ENCODE peak calls at places on chromosome 15, in seven cellular contexts. V is cardiac muscle cell, U is left lung, H is body of pancreas, N is pancreas, K is heart right ventricle, C is HepG2. R is an unnamed sample.

GRCh38 chr15:81781316-81781868 is 264.4 kb downstream of the MEX3B start:
- DNase-seq in V (no peak), U (no peak), H (no peak), N (no peak), K (no peak), C (no peak), R (no peak)

GRCh38 chr15:38129531-38130199 is 123.0 kb upstream of the SPRED1 start:
- DNase-seq in V (peak; percentile 100), U (no peak), H (peak; percentile 82), N (peak; percentile 23), K (peak; percentile 85), C (no peak), R (peak; percentile 40)

GRCh38 chr15:78944669-78945407 is at the start of gene CTSH:
- DNase-seq in V (peak; percentile 65), U (peak; percentile 98), H (peak; percentile 91), N (peak; percentile 86), K (peak; percentile 79), C (peak; percentile 84), R (no peak)

GRCh38 chr15:43920815-43921214 is 94.0 kb downstream of the WDR76 start:
- DNase-seq in V (no peak), U (no peak), H (no peak), N (no peak), K (no peak), C (no peak), R (no peak)

GRCh38 chr15:87477759-87478687 is 778.5 kb downstream of the NTRK3 start:
- DNase-seq in V (peak; percentile 71), U (no peak), H (peak; percentile 76), N (peak; percentile 40), K (peak; percentile 57), C (no peak), R (peak; percentile 10)

GRCh38 chr15:67085818-67086649 is 20.6 kb downstream of the SMAD3 start:
- DNase-seq in V (peak; percentile 96), U (no peak), H (no peak), N (no peak), K (no peak), C (no peak), R (no peak)

GRCh38 chr15:36479200-36479896 is 100.1 kb upstream of the CDIN1 start:
- DNase-seq in V (no peak), U (no peak), H (no peak), N (no peak), K (no peak), C (no peak), R (no peak)

GRCh38 chr15:98794754-98795153 is 146.4 kb downstream of the IGF1R start:
- DNase-seq in V (no peak), U (no peak), H (no peak), N (no peak), K (no peak), C (peak; percentile 40), R (no peak)

GRCh38 chr15:83559310-83559966 is 94.5 kb upstream of the ADAMTSL3 start:
- DNase-seq in V (peak; percentile 81), U (no peak), H (peak; percentile 65), N (peak; percentile 43), K (peak; percentile 41), C (peak; percentile 48), R (peak; percentile 26)

GRCh38 chr15:40340740-40341400 is at the start of gene CCDC9B:
- DNase-seq in V (peak; percentile 91), U (peak; percentile 93), H (peak; percentile 87), N (peak; percentile 75), K (peak; percentile 93), C (peak; percentile 75), R (peak; percentile 94)

GRCh38 chr15:84604804-84605203 is 4.0 kb downstream of the ZSCAN2 start:
- DNase-seq in V (no peak), U (no peak), H (no peak), N (no peak), K (no peak), C (no peak), R (no peak)

GRCh38 chr15:96274698-96275097 is 55.8 kb upstream of the NR2F2 start:
- DNase-seq in V (no peak), U (no peak), H (no peak), N (no peak), K (no peak), C (no peak), R (peak; percentile 71)

GRCh38 chr15:96273317-96274086 is 57.0 kb upstream of the NR2F2 start:
- DNase-seq in V (peak; percentile 90), U (no peak), H (peak; percentile 11), N (no peak), K (no peak), C (no peak), R (peak; percentile 97)

GRCh38 chr15:96272427-96272826 is 58.1 kb upstream of the NR2F2 start:
- DNase-seq in V (no peak), U (no peak), H (no peak), N (no peak), K (no peak), C (no peak), R (no peak)

GRCh38 chr15:96276438-96277210 is 53.9 kb upstream of the NR2F2 start:
- DNase-seq in V (peak; percentile 37), U (no peak), H (no peak), N (no peak), K (no peak), C (no peak), R (no peak)

DNA sequence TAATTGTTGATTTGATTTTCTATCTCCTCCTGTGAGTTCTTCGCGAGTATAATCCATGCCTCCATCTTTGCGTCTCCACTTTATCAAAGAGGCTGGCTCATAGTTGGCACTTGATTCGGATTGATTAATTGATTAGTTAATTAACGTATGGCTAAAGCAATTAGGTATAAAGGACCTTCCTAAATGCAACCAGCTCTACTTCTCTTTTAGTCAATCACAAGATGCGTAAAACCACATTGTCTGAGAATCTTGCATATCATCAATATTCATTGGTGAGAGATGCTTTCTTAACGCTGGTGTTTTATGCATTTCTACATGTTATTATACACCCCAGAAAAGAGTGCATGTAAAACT is 56.4 kb upstream of the NR2F2 start:
- DNase-seq in V (no peak), U (no peak), H (no peak), N (no peak), K (no peak), C (no peak), R (no peak)
- H3K4me3 ChIP-seq in V (no peak overlapping the region), U (no peak overlapping the region), H (no peak overlapping the region), N (no peak overlapping the region), K (no peak overlapping the region), C (no peak overlapping the region), R (no peak overlapping the region)

DNA sequence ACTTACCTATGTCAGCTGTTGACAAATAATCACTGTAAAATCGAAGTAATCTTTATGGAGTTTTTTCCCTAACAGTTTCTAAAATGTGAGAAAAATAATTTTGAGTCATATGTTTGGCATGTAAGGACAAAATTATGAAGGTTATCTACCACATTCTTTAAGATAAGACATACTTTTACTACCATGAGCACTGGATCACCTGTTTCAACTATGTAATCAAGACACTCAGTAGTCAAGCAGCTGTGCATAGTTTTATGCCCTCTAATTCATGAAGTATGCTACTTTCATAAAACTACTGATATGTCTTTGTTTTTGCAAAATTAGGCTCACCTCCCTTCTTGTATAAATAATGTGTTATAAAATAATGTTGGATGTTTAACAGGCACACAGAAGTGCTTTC is 12.2 kb downstream of the FGF7 start:
- DNase-seq in V (peak; percentile 54), U (no peak), H (no peak), N (no peak), K (no peak), C (no peak), R (no peak)
- H3K4me1 ChIP-seq in V (peaks cover 34% of the 10 kb centered on the region), U (peaks cover 18% of the 10 kb centered on the region), H (peaks cover 4% of the 10 kb centered on the region), N (no peaks in the 10 kb centered on the region), K (peaks cover 22% of the 10 kb centered on the region), C (no peaks in the 10 kb centered on the region), R (peaks cover 26% of the 10 kb centered on the region)

GRCh38 chr15:62741106-62741505 is 301.4 kb upstream of the TPM1 start:
- DNase-seq in V (no peak), U (no peak), H (no peak), N (no peak), K (no peak), C (no peak), R (no peak)
- H3K36me3 ChIP-seq in V (no peaks in the 10 kb centered on the region), U (no peaks in the 10 kb centered on the region), H (no peaks in the 10 kb centered on the region), N (no peaks in the 10 kb centered on the region), K (peaks cover 44% of the 10 kb centered on the region), C (no peaks in the 10 kb centered on the region), R (peaks cover 10% of the 10 kb centered on the region)

DNA sequence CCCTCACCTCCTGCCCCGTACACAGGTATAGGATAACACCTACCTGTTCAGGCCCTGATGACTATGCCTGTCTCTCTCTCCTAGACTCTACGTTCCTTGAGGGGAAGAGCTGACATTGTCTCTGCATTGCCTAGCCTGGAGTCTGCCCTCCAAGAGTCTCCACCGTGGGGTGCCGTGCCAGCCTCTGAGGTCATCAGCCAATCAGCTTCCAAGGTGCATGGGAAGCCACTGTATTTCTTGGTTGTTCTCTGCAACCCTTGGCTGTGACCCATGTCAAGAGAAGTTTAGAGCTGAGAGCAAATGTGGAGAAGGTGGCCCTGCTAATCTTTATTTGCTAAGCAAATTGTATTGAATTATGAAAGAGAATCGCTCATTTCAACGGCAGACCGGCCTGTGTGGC is 182.4 kb downstream of the MEGF11 start:
- DNase-seq in V (no peak), U (no peak), H (peak; percentile 29), N (peak; percentile 39), K (no peak), C (no peak), R (no peak)
- H3K4me3 ChIP-seq in V (no peak overlapping the region), U (no peak overlapping the region), H (no peak overlapping the region), N (no peak overlapping the region), K (no peak overlapping the region), C (no peak overlapping the region), R (no peak overlapping the region)

DNA sequence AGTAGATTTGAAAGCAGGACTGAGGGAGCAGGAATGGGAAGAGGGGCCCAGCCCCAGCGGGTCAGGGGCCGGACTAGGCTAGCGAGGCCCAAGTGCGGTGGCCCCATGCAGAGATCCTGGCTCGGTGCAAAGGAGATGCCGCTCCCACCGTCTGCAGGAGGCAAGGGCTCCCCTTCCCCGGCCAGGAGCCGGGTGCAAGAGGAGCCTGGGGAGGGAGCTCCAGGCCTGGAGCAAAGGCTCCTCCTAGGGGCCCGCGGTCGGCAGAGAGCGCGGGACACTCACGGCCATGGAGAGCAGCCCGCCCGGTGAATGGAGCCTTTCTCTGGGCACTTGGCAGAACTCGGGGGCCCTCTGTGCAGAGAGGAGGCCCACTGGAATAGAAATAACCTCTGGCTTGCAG is 43.2 kb upstream of the USP3 start:
- DNase-seq in V (peak; percentile 31), U (no peak), H (no peak), N (no peak), K (no peak), C (peak; percentile 35), R (no peak)
- H3K4me1 ChIP-seq in V (no peaks in the 10 kb centered on the region), U (peaks cover 42% of the 10 kb centered on the region), H (peaks cover 34% of the 10 kb centered on the region), N (peaks cover 11% of the 10 kb centered on the region), K (no peaks in the 10 kb centered on the region), C (peaks cover 57% of the 10 kb centered on the region), R (peaks cover 44% of the 10 kb centered on the region)